ENCODE peak calls at places on chromosomes 6 and 20, in five cellular contexts. O is AG08395, P is EH, W is WTC11, V is NCI-H774. Y is an unnamed sample.

GRCh38 chr20:61762886-61763739 is 302.6 kb downstream of the TAF4 start:
- DNase-seq in W (no peak), O (no peak), P (no peak), V (no peak), Y (no peak)

GRCh38 chr6:5292154-5292553 is 30.8 kb downstream of the FARS2 start:
- DNase-seq in W (no peak), P (no peak), O (no peak), V (no peak), Y (no peak)

GRCh38 chr20:37986063-37986858 is 47.0 kb downstream of the TTI1 start:
- DNase-seq in P (no peak), V (no peak), O (no peak), W (no peak), Y (no peak)

GRCh38 chr6:111087871-111088667 is 766 bp downstream of the SLC16A10 start:
- DNase-seq in V (no peak), O (no peak), P (peak), W (peak), Y (peak)

GRCh38 chr6:133921249-133921859 is 31.7 kb upstream of the TBPL1 start:
- DNase-seq in W (peak), P (peak), V (peak), O (peak), Y (peak)

GRCh38 chr6:151690768-151691562 is 116.5 kb upstream of the ESR1 start:
- DNase-seq in P (peak), O (peak), W (no peak), V (no peak), Y (peak)

GRCh38 chr6:36290668-36291620 is 21.1 kb downstream of the PNPLA1 start:
- DNase-seq in V (no peak), O (no peak), W (no peak), P (peak), Y (peak)

GRCh38 chr6:148874698-148875293 is 128.0 kb downstream of the UST start:
- DNase-seq in V (peak), O (no peak), P (no peak), W (no peak), Y (no peak)

GRCh38 chr20:51563597-51564332 is 21.2 kb upstream of the NFATC2 start:
- DNase-seq in P (peak), V (no peak), W (peak), O (peak), Y (peak)

GRCh38 chr6:37221585-37222124 is 35.9 kb upstream of the TBC1D22B start:
- DNase-seq in P (no peak), V (no peak), O (no peak), W (no peak), Y (no peak)

GRCh38 chr6:102126488-102126887 is 733.0 kb downstream of the GRIK2 start:
- DNase-seq in W (no peak), V (no peak), O (no peak), P (no peak), Y (no peak)

GRCh38 chr6:29887330-29887818 is 55.0 kb upstream of the HLA-A start:
- DNase-seq in V (no peak), W (peak), O (peak), P (peak), Y (peak)